ENCODE peak calls at places on chromosome 18, in six cellular contexts. E, D, L, P, H and A are unnamed samples.

GRCh38 chr18:28357785-28358401 is 181.0 kb upstream of the CDH2 start:
- DNase-seq in E (peak), D (no peak), L (no peak), P (peak), H (no peak), A (no peak)

GRCh38 chr18:9722691-9723090 is 14.6 kb downstream of the RAB31 start:
- DNase-seq in E (no peak), D (no peak), L (no peak), P (peak), H (no peak), A (no peak)

GRCh38 chr18:6056171-6056932 is 161.0 kb upstream of the TMEM200C start:
- DNase-seq in E (peak), D (no peak), L (no peak), P (no peak), H (no peak), A (no peak)

GRCh38 chr18:34710430-34711386 is 610 bp downstream of the DTNA start:
- DNase-seq in E (peak), D (no peak), L (no peak), P (no peak), H (no peak), A (no peak)

GRCh38 chr18:12766986-12767433 is 64.2 kb downstream of the PSMG2 start:
- DNase-seq in E (no peak), D (no peak), L (no peak), P (peak), H (no peak), A (no peak)

GRCh38 chr18:12958478-12958877 is 10.7 kb downstream of the SEH1L start:
- DNase-seq in E (no peak), D (no peak), L (no peak), P (no peak), H (no peak), A (no peak)

GRCh38 chr18:22332590-22332989 is 85.1 kb downstream of the CTAGE1 start:
- DNase-seq in E (no peak), D (no peak), L (no peak), P (peak), H (no peak), A (no peak)

GRCh38 chr18:2963048-2963447 is 49.9 kb downstream of the LPIN2 start:
- DNase-seq in E (no peak), D (no peak), L (no peak), P (no peak), H (peak), A (no peak)

GRCh38 chr18:59769105-59769865 is 72.1 kb upstream of the CCBE1 start:
- DNase-seq in E (peak), D (no peak), L (no peak), P (no peak), H (no peak), A (no peak)

GRCh38 chr18:75854174-75854573 is 426.7 kb upstream of the SMIM21 start:
- DNase-seq in E (no peak), D (no peak), L (no peak), P (peak), H (no peak), A (no peak)

GRCh38 chr18:46060359-46060841 is 11.7 kb downstream of the PSTPIP2 start:
- DNase-seq in E (no peak), D (no peak), L (no peak), P (no peak), H (no peak), A (no peak)

GRCh38 chr18:76588591-76589303 is 93.7 kb upstream of the ZNF516 start:
- DNase-seq in E (peak), D (no peak), L (no peak), P (no peak), H (no peak), A (no peak)

GRCh38 chr18:27844416-27844792 is 332.5 kb downstream of the CDH2 start:
- DNase-seq in E (peak), D (no peak), L (no peak), P (no peak), H (no peak), A (no peak)

GRCh38 chr18:3067213-3068118 is 54.5 kb upstream of the LPIN2 start:
- DNase-seq in E (no peak), D (no peak), L (no peak), P (no peak), H (no peak), A (no peak)

GRCh38 chr18:7116832-7117389 is 686 bp downstream of the LAMA1 start:
- DNase-seq in E (peak), D (no peak), L (no peak), P (peak), H (no peak), A (no peak)

GRCh38 chr18:7941533-7941932 is 374.4 kb downstream of the PTPRM start:
- DNase-seq in E (no peak), D (peak), L (no peak), P (no peak), H (no peak), A (no peak)

GRCh38 chr18:24514439-24514838 is 54.0 kb downstream of the HRH4 start:
- DNase-seq in E (peak), D (no peak), L (no peak), P (no peak), H (no peak), A (no peak)

GRCh38 chr18:11728247-11728646 is 39.2 kb downstream of the GNAL start:
- DNase-seq in E (peak), D (no peak), L (no peak), P (no peak), H (no peak), A (no peak)

GRCh38 chr18:33123852-33124251 is 316.7 kb downstream of the CCDC178 start:
- DNase-seq in E (no peak), D (no peak), L (no peak), P (no peak), H (no peak), A (no peak)

GRCh38 chr18:12659904-12660605 is 2.1 kb upstream of the SPIRE1 start:
- DNase-seq in E (peak), D (no peak), L (no peak), P (peak), H (peak), A (no peak)

GRCh38 chr18:65941482-65941881 is 190.7 kb downstream of the CDH7 start:
- DNase-seq in E (no peak), D (no peak), L (no peak), P (no peak), H (no peak), A (no peak)

GRCh38 chr18:460791-461190 is 39.7 kb downstream of the COLEC12 start:
- DNase-seq in E (no peak), D (no peak), L (no peak), P (no peak), H (no peak), A (no peak)

GRCh38 chr18:68275616-68276015 is 439.3 kb downstream of the TMX3 start:
- DNase-seq in E (peak), D (no peak), L (peak), P (no peak), H (no peak), A (no peak)

GRCh38 chr18:2655153-2655953 is at the start of gene SMCHD1:
- DNase-seq in E (peak), D (peak), L (peak), P (peak), H (peak), A (peak)

DNA sequence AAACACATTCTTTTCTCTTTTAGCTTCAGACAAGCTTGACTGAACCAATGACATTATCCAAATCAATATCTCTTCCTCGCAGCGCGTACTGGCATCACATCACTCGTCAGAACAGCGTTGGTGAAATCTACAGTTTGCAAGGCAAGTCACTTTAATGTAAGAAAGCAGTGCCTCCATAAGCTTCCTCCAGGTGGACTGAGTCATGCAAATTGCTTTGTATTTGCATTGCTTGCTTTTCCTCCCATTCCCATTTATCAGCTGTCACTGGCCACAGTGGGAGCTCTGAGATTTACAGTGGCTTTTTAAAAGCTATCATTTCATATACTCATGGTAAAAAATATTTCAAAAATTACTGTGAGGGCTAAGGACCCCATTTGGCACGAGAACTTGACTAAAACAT is 189.9 kb downstream of the CD226 start:
- DNase-seq in E (peak), D (no peak), L (no peak), P (no peak), H (no peak), A (no peak)
- TF ChIP-seq CTCF in E (no peak), D (no peak), L (no peak), P (no peak), H (no peak), A (no peak)

GRCh38 chr18:50051288-50051687 is 143.7 kb downstream of the MYO5B start:
- DNase-seq in E (peak), D (no peak), L (no peak), P (peak), H (no peak), A (no peak)
- TF ChIP-seq CTCF in E (peak), D (no peak), L (peak), P (no peak), H (no peak), A (peak)

GRCh38 chr18:48227206-48227605 is 182.0 kb downstream of the ZBTB7C start:
- DNase-seq in E (no peak), D (no peak), L (no peak), P (no peak), H (no peak), A (no peak)
- TF ChIP-seq CTCF in E (no peak), D (no peak), L (no peak), P (no peak), H (no peak), A (no peak)

DNA sequence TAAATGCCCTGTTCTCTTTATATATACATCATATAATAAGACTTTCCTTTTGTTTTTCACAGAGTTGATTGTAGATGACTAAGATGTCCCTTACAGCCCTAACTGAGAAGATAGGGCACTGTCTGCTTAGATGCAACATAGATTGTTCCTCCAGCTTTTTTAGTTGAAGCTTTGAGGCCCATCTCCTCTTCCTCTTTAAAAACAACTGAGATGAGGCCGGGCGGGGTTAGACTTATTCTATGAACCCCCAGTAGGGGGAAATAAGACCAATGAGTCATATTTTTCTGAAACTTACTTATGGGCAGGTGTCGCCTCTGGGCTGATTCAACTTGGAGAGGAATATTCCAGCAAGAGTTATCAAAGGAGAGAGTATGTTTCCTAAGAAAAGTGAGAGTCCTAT is 84.6 kb downstream of the FBXO15 start:
- DNase-seq in E (no peak), D (no peak), L (no peak), P (no peak), H (no peak), A (no peak)
- TF ChIP-seq CTCF in E (no peak), D (no peak), L (no peak), P (no peak), H (peak), A (no peak)

GRCh38 chr18:42414756-42415454 is 459.9 kb downstream of the PIK3C3 start:
- DNase-seq in E (peak), D (no peak), L (peak), P (no peak), H (no peak), A (no peak)

GRCh38 chr18:42413870-42414269 is 458.8 kb downstream of the PIK3C3 start:
- DNase-seq in E (peak), D (no peak), L (peak), P (no peak), H (no peak), A (no peak)

GRCh38 chr18:42412896-42413295 is 457.9 kb downstream of the PIK3C3 start:
- DNase-seq in E (peak), D (no peak), L (peak), P (no peak), H (no peak), A (no peak)

GRCh38 chr18:42418121-42418520 is 463.1 kb downstream of the PIK3C3 start:
- DNase-seq in E (no peak), D (no peak), L (no peak), P (no peak), H (no peak), A (no peak)

GRCh38 chr18:42417189-42417588 is 462.2 kb downstream of the PIK3C3 start:
- DNase-seq in E (no peak), D (no peak), L (no peak), P (no peak), H (no peak), A (no peak)
- TF ChIP-seq CTCF in E (no peak), D (no peak), L (no peak), P (no peak), H (no peak), A (no peak)

GRCh38 chr18:40582105-40582504 is 1372.9 kb upstream of the PIK3C3 start:
- DNase-seq in E (no peak), D (no peak), L (no peak), P (no peak), H (no peak), A (no peak)
- TF ChIP-seq CTCF in E (no peak), D (no peak), L (no peak), P (no peak), H (no peak), A (no peak)